ENCODE peak calls at places on chromosomes 3 and 15, in five cellular contexts. D is occipital lobe; B is Calu3; G is kidney epithelial cell; U is activated CD4-positive, alpha-beta T cell treated with anti-CD3 and anti-CD28 coated beads for 4 hours. P is an unnamed sample.

GRCh38 chr3:32399030-32399620 is 7.5 kb downstream of the CMTM7 start:
- DNase-seq in D (no peak), B (peak; percentile 53), G (no peak), U (peak; percentile 57), P (no peak)

GRCh38 chr3:37279858-37280257 is 105.5 kb upstream of the LRRFIP2 start:
- DNase-seq in D (no peak), B (no peak), G (no peak), U (no peak), P (no peak)

GRCh38 chr15:58957101-58957973 is 23.9 kb upstream of the SLTM start:
- DNase-seq in D (no peak), B (peak; percentile 81), G (no peak), U (peak; percentile 75), P (peak; percentile 70)

GRCh38 chr15:65115086-65115485 is at the start of gene UBAP1L:
- DNase-seq in D (no peak), B (no peak), G (no peak), U (no peak), P (no peak)

GRCh38 chr3:152696962-152697361 is 138.0 kb upstream of the P2RY1 start:
- DNase-seq in D (no peak), B (no peak), G (no peak), U (no peak), P (no peak)

GRCh38 chr3:116815831-116816588 is 106.4 kb downstream of the TUSC7 start:
- DNase-seq in D (no peak), B (no peak), G (no peak), U (no peak), P (peak; percentile 27)

GRCh38 chr3:107994181-107994580 is 96.7 kb downstream of the CD47 start:
- DNase-seq in D (no peak), B (no peak), G (no peak), U (no peak), P (no peak)

GRCh38 chr3:148698190-148698806 is 595 bp downstream of the AGTR1 start:
- DNase-seq in D (no peak), B (no peak), G (no peak), U (no peak), P (no peak)

GRCh38 chr3:87792532-87793321 is 266.1 kb downstream of the CGGBP1 start:
- DNase-seq in D (no peak), B (peak; percentile 52), G (no peak), U (no peak), P (no peak)

P was measured in Ammon's horn.